ENCODE peak calls at places on chromosome 6, in eight cellular contexts. Q, P, K, H, L, E, I and A are unnamed samples.

GRCh38 chr6:126773122-126773805 is 345.2 kb upstream of the RSPO3 start:
- DNase-seq in E (no peak), H (no peak), Q (no peak), K (peak), I (no peak), L (no peak), P (no peak), A (no peak)

GRCh38 chr6:112626468-112627082 is 279.4 kb downstream of the RFPL4B start:
- DNase-seq in P (no peak), E (no peak), K (no peak), Q (no peak), H (no peak), L (peak), I (no peak), A (no peak)

GRCh38 chr6:43271103-43271815 is 26.8 kb upstream of the SLC22A7 start:
- DNase-seq in I (no peak), K (no peak), E (no peak), H (no peak), L (no peak), Q (no peak), P (no peak), A (peak)

GRCh38 chr6:106442351-106442750 is 81.8 kb downstream of the CRYBG1 start:
- DNase-seq in Q (no peak), E (no peak), K (peak), H (no peak), L (no peak), P (no peak), I (no peak), A (no peak)

GRCh38 chr6:139567095-139567494 is 192.6 kb upstream of the CITED2 start:
- DNase-seq in Q (no peak), I (no peak), H (no peak), E (no peak), P (no peak), K (no peak), L (no peak), A (no peak)

GRCh38 chr6:44731485-44732095 is 344.1 kb downstream of the CDC5L start:
- DNase-seq in L (no peak), Q (no peak), H (no peak), E (no peak), P (no peak), K (no peak), I (no peak), A (no peak)

GRCh38 chr6:43939281-43940070 is 169.5 kb downstream of the VEGFA start:
- DNase-seq in Q (no peak), I (no peak), L (no peak), H (no peak), E (no peak), K (no peak), P (no peak), A (peak)

GRCh38 chr6:162029873-162030576 is 697.5 kb downstream of the PRKN start:
- DNase-seq in Q (no peak), P (no peak), H (no peak), K (no peak), I (no peak), L (no peak), E (no peak), A (no peak)

GRCh38 chr6:10297825-10298224 is 117.0 kb downstream of the TFAP2A start:
- DNase-seq in K (no peak), H (no peak), I (no peak), P (no peak), L (peak), E (no peak), Q (no peak), A (no peak)

GRCh38 chr6:42349753-42350573 is 101.8 kb downstream of the TRERF1 start:
- DNase-seq in P (no peak), E (no peak), L (peak), I (no peak), Q (no peak), H (no peak), K (no peak), A (no peak)

GRCh38 chr6:26125015-26125690 is 37.9 kb downstream of the HFE start:
- DNase-seq in P (no peak), K (peak), E (no peak), L (no peak), I (no peak), H (peak), Q (no peak), A (no peak)

GRCh38 chr6:24357336-24358218 is at the start of gene DCDC2:
- DNase-seq in K (no peak), P (peak), I (no peak), E (peak), Q (no peak), L (no peak), H (peak), A (peak)

GRCh38 chr6:106825156-106825555 is 149.4 kb downstream of the CD24 start:
- DNase-seq in K (no peak), L (no peak), H (no peak), E (no peak), P (no peak), Q (no peak), I (no peak), A (no peak)

GRCh38 chr6:33201147-33201545 is 479 bp downstream of the SLC39A7 start:
- DNase-seq in L (no peak), E (no peak), H (no peak), K (no peak), P (no peak), I (no peak), Q (peak), A (no peak)

GRCh38 chr6:25306379-25306778 is 27.2 kb downstream of the CARMIL1 start:
- DNase-seq in H (no peak), L (no peak), Q (no peak), K (no peak), E (no peak), P (no peak), I (no peak), A (no peak)